ENCODE peak calls at places on chromosomes 4 and X, in six cellular contexts. One of them, this sample, is unnamed. For H3K27me3, the result is how much of the 10 kb centered on the place peaks cover.

GRCh38 chr4:93791570-93792195 is 36.9 kb upstream of the ATOH1 start:
- DNase-seq in IMR-90: peak
- DNase-seq in cardiac muscle cell: peak
- DNase-seq in RWPE2: no peak
- DNase-seq in Panc1: peak
- DNase-seq in CD4-positive, alpha-beta T cell: no peak
- DNase-seq in this sample: peak

GRCh38 chrX:24838624-24839023 is 144.9 kb downstream of the POLA1 start:
- DNase-seq in Panc1: no peak
- DNase-seq in CD4-positive, alpha-beta T cell: no peak
- DNase-seq in IMR-90: peak
- DNase-seq in cardiac muscle cell: peak
- DNase-seq in RWPE2: no peak
- DNase-seq in this sample: peak

GRCh38 chr4:8537041-8537461 is 43.1 kb upstream of the GPR78 start:
- DNase-seq in CD4-positive, alpha-beta T cell: no peak
- DNase-seq in cardiac muscle cell: no peak
- DNase-seq in Panc1: peak
- DNase-seq in RWPE2: peak
- DNase-seq in IMR-90: peak
- DNase-seq in this sample: peak

GRCh38 chrX:47311857-47312774 is 58.3 kb upstream of the ZNF157 start:
- DNase-seq in CD4-positive, alpha-beta T cell: peak
- DNase-seq in IMR-90: peak
- DNase-seq in Panc1: peak
- DNase-seq in cardiac muscle cell: peak
- DNase-seq in RWPE2: no peak
- DNase-seq in this sample: peak

GRCh38 chr4:158729716-158730559 is 6.7 kb upstream of the PPID start:
- DNase-seq in CD4-positive, alpha-beta T cell: peak
- DNase-seq in Panc1: peak
- DNase-seq in cardiac muscle cell: peak
- DNase-seq in RWPE2: no peak
- DNase-seq in IMR-90: peak
- DNase-seq in this sample: peak

GRCh38 chr4:10578027-10578426 is 106.5 kb downstream of the CLNK start:
- DNase-seq in cardiac muscle cell: no peak
- DNase-seq in IMR-90: no peak
- DNase-seq in RWPE2: no peak
- DNase-seq in CD4-positive, alpha-beta T cell: no peak
- DNase-seq in Panc1: no peak
- DNase-seq in this sample: no peak

GRCh38 chr4:127782275-127783025 is at the start of gene HSPA4L:
- DNase-seq in IMR-90: peak
- DNase-seq in CD4-positive, alpha-beta T cell: no peak
- DNase-seq in RWPE2: peak
- DNase-seq in cardiac muscle cell: peak
- DNase-seq in Panc1: peak
- DNase-seq in this sample: peak

GRCh38 chr4:99082192-99082591 is 6.4 kb downstream of the ADH5 start:
- DNase-seq in cardiac muscle cell: no peak
- DNase-seq in RWPE2: no peak
- DNase-seq in IMR-90: no peak
- DNase-seq in Panc1: no peak
- DNase-seq in CD4-positive, alpha-beta T cell: no peak
- DNase-seq in this sample: no peak

GRCh38 chrX:65706041-65706828 is 38.8 kb downstream of the MSN start:
- DNase-seq in Panc1: peak
- DNase-seq in cardiac muscle cell: peak
- DNase-seq in RWPE2: peak
- DNase-seq in IMR-90: peak
- DNase-seq in CD4-positive, alpha-beta T cell: no peak
- DNase-seq in this sample: peak

GRCh38 chrX:9598344-9598743 is 133.5 kb downstream of the TBL1X start:
- DNase-seq in CD4-positive, alpha-beta T cell: no peak
- DNase-seq in Panc1: no peak
- DNase-seq in RWPE2: no peak
- DNase-seq in IMR-90: no peak
- DNase-seq in cardiac muscle cell: no peak
- DNase-seq in this sample: no peak

GRCh38 chr4:21709761-21710160 is 238.8 kb downstream of the KCNIP4 start:
- DNase-seq in RWPE2: no peak
- DNase-seq in IMR-90: no peak
- DNase-seq in Panc1: no peak
- DNase-seq in cardiac muscle cell: no peak
- DNase-seq in CD4-positive, alpha-beta T cell: no peak
- DNase-seq in this sample: no peak

GRCh38 chr4:1553365-1553764 is 130.7 kb downstream of the FAM53A start:
- DNase-seq in RWPE2: no peak
- DNase-seq in IMR-90: no peak
- DNase-seq in CD4-positive, alpha-beta T cell: no peak
- DNase-seq in Panc1: no peak
- DNase-seq in cardiac muscle cell: no peak
- DNase-seq in this sample: no peak
- H3K27me3 ChIP-seq in RWPE2: under half
- H3K27me3 ChIP-seq in IMR-90: under half
- H3K27me3 ChIP-seq in CD4-positive, alpha-beta T cell: under half
- H3K27me3 ChIP-seq in Panc1: under half
- H3K27me3 ChIP-seq in cardiac muscle cell: under half
- H3K27me3 ChIP-seq in this sample: under half

GRCh38 chr4:37905526-37906169 is 14.8 kb downstream of the TBC1D1 start:
- DNase-seq in RWPE2: no peak
- DNase-seq in IMR-90: no peak
- DNase-seq in Panc1: no peak
- DNase-seq in cardiac muscle cell: no peak
- DNase-seq in CD4-positive, alpha-beta T cell: no peak
- DNase-seq in this sample: no peak
- H3K27me3 ChIP-seq in RWPE2: under half
- H3K27me3 ChIP-seq in IMR-90: under half
- H3K27me3 ChIP-seq in Panc1: under half
- H3K27me3 ChIP-seq in cardiac muscle cell: under half
- H3K27me3 ChIP-seq in CD4-positive, alpha-beta T cell: under half
- H3K27me3 ChIP-seq in this sample: under half

DNA sequence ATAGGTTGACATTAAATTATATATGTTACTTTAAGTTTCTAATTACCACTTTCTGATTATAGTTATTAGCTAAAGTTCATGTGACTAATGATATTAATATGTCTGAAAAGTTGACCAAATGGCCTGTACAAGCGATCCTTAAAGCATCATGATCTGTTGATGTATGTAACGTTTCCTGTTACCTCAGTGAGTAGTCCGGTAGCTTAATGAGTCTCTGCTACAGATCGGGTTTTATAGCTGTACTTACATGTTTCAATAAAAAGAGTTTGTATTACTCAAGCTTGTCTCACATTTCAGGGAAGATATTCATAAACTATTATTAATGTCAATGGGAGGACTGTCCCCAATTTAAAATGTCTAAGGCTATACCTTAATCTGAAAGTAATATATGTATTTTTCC is 246.3 kb downstream of the PPP3CA start:
- DNase-seq in IMR-90: no peak
- DNase-seq in cardiac muscle cell: no peak
- DNase-seq in CD4-positive, alpha-beta T cell: no peak
- DNase-seq in RWPE2: no peak
- DNase-seq in Panc1: no peak
- DNase-seq in this sample: peak
- H3K27me3 ChIP-seq in IMR-90: under half
- H3K27me3 ChIP-seq in cardiac muscle cell: under half
- H3K27me3 ChIP-seq in CD4-positive, alpha-beta T cell: under half
- H3K27me3 ChIP-seq in RWPE2: under half
- H3K27me3 ChIP-seq in Panc1: under half
- H3K27me3 ChIP-seq in this sample: under half

GRCh38 chr4:3495341-3495975 is 32.4 kb downstream of the DOK7 start:
- DNase-seq in RWPE2: no peak
- DNase-seq in IMR-90: no peak
- DNase-seq in cardiac muscle cell: no peak
- DNase-seq in Panc1: no peak
- DNase-seq in CD4-positive, alpha-beta T cell: no peak
- DNase-seq in this sample: no peak
- H3K27me3 ChIP-seq in RWPE2: under half
- H3K27me3 ChIP-seq in IMR-90: under half
- H3K27me3 ChIP-seq in cardiac muscle cell: under half
- H3K27me3 ChIP-seq in Panc1: under half
- H3K27me3 ChIP-seq in CD4-positive, alpha-beta T cell: under half
- H3K27me3 ChIP-seq in this sample: under half